ENCODE peak calls at places on chromosomes 16 and 17, in six cellular contexts. P, B, V, Q, M and Y are unnamed samples.

GRCh38 chr16:15607700-15608396 is 35.1 kb downstream of the MARF1 start:
- DNase-seq in V (no peak), B (no peak), P (no peak), M (no peak), Q (no peak), Y (no peak)

GRCh38 chr16:65532218-65532617 is 410.4 kb upstream of the CDH11 start:
- DNase-seq in Q (peak; percentile 67), P (no peak), B (no peak), V (no peak), M (no peak), Y (no peak)

GRCh38 chr17:1736348-1737281 is 6.1 kb upstream of the SERPINF2 start:
- DNase-seq in M (peak; percentile 51), V (no peak), B (peak; percentile 90), P (no peak), Q (no peak), Y (no peak)

GRCh38 chr16:3171855-3172593 is 16.0 kb upstream of the OR1F1 start:
- DNase-seq in Q (no peak), B (no peak), P (peak; percentile 31), M (no peak), V (peak; percentile 70), Y (peak; percentile 44)

GRCh38 chr17:17835415-17836249 is 1.2 kb downstream of the SREBF1 start:
- DNase-seq in P (no peak), Q (no peak), M (no peak), V (no peak), B (no peak), Y (no peak)

GRCh38 chr17:40475234-40476210 is 25.9 kb downstream of the TNS4 start:
- DNase-seq in Q (no peak), B (no peak), M (no peak), V (no peak), P (no peak), Y (no peak)

GRCh38 chr17:16199093-16199492 is 16.2 kb downstream of the NCOR1 start:
- DNase-seq in B (no peak), M (no peak), P (no peak), V (peak; percentile 32), Q (no peak), Y (no peak)

GRCh38 chr16:78743556-78743955 is 644.1 kb downstream of the WWOX start:
- DNase-seq in P (no peak), V (no peak), Q (no peak), M (no peak), B (no peak), Y (no peak)

GRCh38 chr17:50210249-50211225 is 9.1 kb upstream of the COL1A1 start:
- DNase-seq in P (no peak), V (peak; percentile 70), Q (no peak), B (no peak), M (no peak), Y (no peak)

GRCh38 chr16:49854227-49855203 is 1.4 kb downstream of the ZNF423 start:
- DNase-seq in P (no peak), Q (no peak), V (no peak), B (no peak), M (no peak), Y (peak; percentile 8)

GRCh38 chr17:57662644-57663308 is 82.3 kb downstream of the CCDC182 start:
- DNase-seq in M (peak; percentile 94), V (peak; percentile 97), P (no peak), Q (peak; percentile 98), B (no peak), Y (no peak)

GRCh38 chr16:81275064-81275532 is 36.6 kb downstream of the BCO1 start:
- DNase-seq in V (no peak), Q (no peak), P (no peak), M (no peak), B (no peak), Y (no peak)

GRCh38 chr16:79833559-79833958 is 233.0 kb upstream of the MAF start:
- DNase-seq in V (no peak), Q (no peak), P (no peak), M (no peak), B (no peak), Y (no peak)

GRCh38 chr17:69572747-69573146 is 158.2 kb downstream of the MAP2K6 start:
- DNase-seq in B (no peak), M (no peak), P (no peak), V (peak; percentile 62), Q (no peak), Y (no peak)

GRCh38 chr16:74297296-74297665 is 667 bp downstream of the PSMD7 start:
- DNase-seq in P (no peak), V (no peak), M (peak; percentile 13), Q (no peak), B (peak; percentile 28), Y (peak; percentile 36)

GRCh38 chr16:57528499-57529323 is 7.7 kb downstream of the CCDC102A start:
- DNase-seq in B (no peak), P (no peak), V (no peak), M (no peak), Q (no peak), Y (no peak)

GRCh38 chr17:55699178-55699865 is 23.3 kb downstream of the TMEM100 start:
- DNase-seq in M (peak; percentile 13), V (no peak), Q (no peak), B (no peak), P (no peak), Y (no peak)

GRCh38 chr17:2400474-2400866 is 390 bp downstream of the MNT start:
- DNase-seq in M (peak; percentile 31), Q (peak; percentile 58), P (peak; percentile 33), V (no peak), B (no peak), Y (peak; percentile 68)

GRCh38 chr17:80584171-80584905 is 39.7 kb downstream of the RPTOR start:
- DNase-seq in Q (no peak), M (no peak), V (no peak), P (no peak), B (no peak), Y (no peak)